ENCODE peak calls at places on chromosomes 7 and 10, in five cellular contexts. B is mammary epithelial cell, S is RWPE1, F is hepatocyte, E is WTC11. K is an unnamed sample.

GRCh38 chr7:97020601-97021442 is 3.8 kb downstream of the DLX5 start:
- DNase-seq in E (peak; percentile 60), F (no peak), B (no peak), S (no peak), K (no peak)

GRCh38 chr7:115704884-115705283 is 325.7 kb downstream of the TFEC start:
- DNase-seq in B (no peak), S (no peak), F (no peak), E (no peak), K (no peak)

GRCh38 chr10:132398566-132398991 is 1.6 kb downstream of the PWWP2B start:
- DNase-seq in F (no peak), E (no peak), S (no peak), B (no peak), K (no peak)

GRCh38 chr7:15461576-15461975 is 100.2 kb downstream of the AGMO start:
- DNase-seq in F (peak; percentile 4), B (peak; percentile 0), S (peak; percentile 12), E (no peak), K (no peak)

GRCh38 chr10:122190151-122190550 is 80.9 kb upstream of the BTBD16 start:
- DNase-seq in B (no peak), E (no peak), F (no peak), S (no peak), K (no peak)

GRCh38 chr10:15473401-15473777 is 102.3 kb upstream of the FAM171A1 start:
- DNase-seq in B (no peak), E (no peak), S (no peak), F (no peak), K (no peak)

GRCh38 chr7:6614941-6615737 is at the start of gene ZNF853:
- DNase-seq in F (peak; percentile 46), E (peak; percentile 54), B (no peak), S (no peak), K (no peak)

GRCh38 chr7:80316811-80317210 is 182.2 kb downstream of the GNAI1 start:
- DNase-seq in B (no peak), E (no peak), F (no peak), S (no peak), K (no peak)

GRCh38 chr10:70578371-70578947 is 24.1 kb downstream of the PRF1 start:
- DNase-seq in B (peak; percentile 97), S (peak; percentile 67), F (no peak), E (no peak), K (peak; percentile 38)

GRCh38 chr10:78916227-78916626 is 152.5 kb upstream of the ZMIZ1 start:
- DNase-seq in B (no peak), E (no peak), F (no peak), S (no peak), K (no peak)

GRCh38 chr7:1775389-1775788 is 105.3 kb downstream of the ELFN1 start:
- DNase-seq in S (no peak), E (no peak), F (no peak), B (no peak), K (no peak)

DNA sequence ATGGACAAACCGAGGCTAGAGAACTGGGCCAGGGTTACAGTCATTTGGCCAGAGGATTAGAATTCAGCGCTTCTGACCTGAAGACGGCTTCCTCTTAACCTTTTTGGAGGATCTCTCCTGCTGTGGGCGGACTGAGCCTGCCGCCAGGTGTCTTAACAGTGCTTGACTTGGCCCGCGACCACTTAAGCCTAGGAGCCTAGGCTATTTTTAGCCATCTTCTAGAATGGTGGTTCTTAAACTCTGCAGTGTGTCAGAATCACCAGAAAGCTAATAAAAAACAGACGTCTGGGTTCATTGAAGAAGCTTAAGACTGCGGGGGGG is 722 bp downstream of the MDH2 start:
- DNase-seq in E (peak; percentile 34), S (peak; percentile 35), B (no peak), F (peak; percentile 49), K (no peak)
- TF ChIP-seq CTCF in E (no peak), S (no peak), B (no peak), F (peak; percentile 10), K (no peak)

GRCh38 chr10:48505394-48506112 is 99.3 kb downstream of the ARHGAP22 start:
- DNase-seq in F (no peak), S (no peak), E (peak; percentile 77), B (no peak), K (peak; percentile 71)
- TF ChIP-seq CTCF in F (peak; percentile 27), S (no peak), E (peak; percentile 18), B (no peak), K (no peak)

GRCh38 chr7:75776295-75776971 is 4.4 kb upstream of the CCL26 start:
- DNase-seq in F (no peak), B (peak; percentile 54), E (no peak), S (peak; percentile 31), K (no peak)
- TF ChIP-seq CTCF in F (no peak), B (no peak), E (no peak), S (no peak), K (no peak)

GRCh38 chr7:86598311-86598710 is 45.4 kb upstream of the GRM3 start:
- DNase-seq in F (peak; percentile 16), S (no peak), B (no peak), E (peak; percentile 86), K (no peak)

GRCh38 chr7:86598721-86599120 is 45.0 kb upstream of the GRM3 start:
- DNase-seq in B (no peak), E (no peak), F (no peak), S (no peak), K (no peak)

GRCh38 chr7:86600506-86601290 is 43.0 kb upstream of the GRM3 start:
- DNase-seq in F (peak; percentile 4), E (peak; percentile 39), S (no peak), B (no peak), K (no peak)
- TF ChIP-seq CTCF in F (no peak), E (no peak), S (no peak), B (no peak), K (no peak)

GRCh38 chr10:110459600-110459999 is 38.1 kb upstream of the DUSP5 start:
- DNase-seq in F (no peak), S (no peak), E (no peak), B (no peak), K (no peak)
- TF ChIP-seq CTCF in F (no peak), S (no peak), E (no peak), B (no peak), K (no peak)

GRCh38 chr7:123643495-123644428 is 11.9 kb upstream of the LMOD2 start:
- DNase-seq in B (peak; percentile 58), F (peak; percentile 59), S (peak; percentile 40), E (peak; percentile 38), K (no peak)

GRCh38 chr7:123639646-123640045 is 16.0 kb upstream of the LMOD2 start:
- DNase-seq in F (no peak), B (no peak), S (no peak), E (no peak), K (no peak)

GRCh38 chr7:123637878-123638277 is 17.8 kb upstream of the LMOD2 start:
- DNase-seq in F (no peak), E (no peak), S (no peak), B (no peak), K (no peak)

GRCh38 chr7:123641901-123642300 is 13.8 kb upstream of the LMOD2 start:
- DNase-seq in E (no peak), S (no peak), B (no peak), F (no peak), K (no peak)

DNA sequence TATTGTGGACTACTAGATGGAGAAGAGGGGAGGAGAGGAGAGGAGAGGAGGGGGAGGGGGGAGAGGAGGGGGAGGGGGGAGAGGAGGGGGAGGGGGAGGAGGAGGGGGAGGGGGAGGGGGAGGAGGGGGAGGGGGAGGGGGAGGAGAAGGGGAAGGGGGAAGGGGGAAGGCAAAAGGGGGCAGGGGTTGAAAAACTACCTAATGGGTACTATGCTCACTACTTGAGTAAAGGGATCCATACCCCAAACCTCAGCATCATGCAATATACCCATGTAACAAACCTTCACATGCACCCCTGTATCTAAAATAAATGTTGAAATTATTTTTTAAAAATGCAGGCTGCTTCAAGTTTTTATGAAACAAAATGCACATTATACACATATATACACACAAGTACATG is 15.1 kb upstream of the LMOD2 start:
- DNase-seq in F (no peak), E (no peak), S (no peak), B (no peak), K (no peak)
- TF ChIP-seq CTCF in F (no peak), E (no peak), S (no peak), B (no peak), K (no peak)

GRCh38 chr10:103598654-103599115 is 105.2 kb downstream of the NEURL1 start:
- DNase-seq in S (peak; percentile 80), E (peak; percentile 66), F (peak; percentile 85), B (peak; percentile 32), K (no peak)
- TF ChIP-seq CTCF in S (peak; percentile 69), E (no peak), F (peak; percentile 81), B (peak; percentile 40), K (peak; percentile 43)

K was measured in CD14-positive monocyte.